ENCODE peak calls at places on chromosomes 2 and 18, in six cellular contexts. M is stimulated activated CD4-positive, alpha-beta T cell treated with anti-CD3 and anti-CD28 coated beads, Interleukin-2, amount 100 ng/mL, for 48 hours; L is astrocyte of the cerebellum; Z is EH; K is GOT3; Q is omental fat pad. F is an unnamed sample.

GRCh38 chr18:70368903-70369302 is 80.1 kb downstream of the SOCS6 start:
- DNase-seq in Q (no peak), M (no peak), Z (peak), L (no peak), K (no peak), F (peak)

GRCh38 chr2:54386993-54387590 is 69.0 kb upstream of the SPTBN1 start:
- DNase-seq in K (no peak), L (peak), M (no peak), Z (peak), Q (no peak), F (peak)

GRCh38 chr2:229231469-229231868 is 39.6 kb downstream of the PID1 start:
- DNase-seq in Z (no peak), K (no peak), M (no peak), Q (no peak), L (no peak), F (no peak)

GRCh38 chr2:196696423-196697073 is 57.0 kb downstream of the CCDC150 start:
- DNase-seq in K (no peak), Q (no peak), M (no peak), Z (peak), L (no peak), F (peak)

GRCh38 chr2:9693138-9693520 is 62.3 kb upstream of the YWHAQ start:
- DNase-seq in K (peak), M (no peak), Q (peak), Z (peak), L (no peak), F (peak)

GRCh38 chr18:70419526-70419925 is 130.7 kb downstream of the SOCS6 start:
- DNase-seq in L (no peak), M (no peak), Q (no peak), Z (peak), K (no peak), F (peak)

GRCh38 chr2:33581857-33582256 is 17.2 kb downstream of the FAM98A start:
- DNase-seq in M (no peak), Z (no peak), Q (no peak), K (no peak), L (no peak), F (no peak)

GRCh38 chr18:36294031-36294430 is 3.5 kb upstream of the FHOD3 start:
- DNase-seq in K (no peak), Q (no peak), L (no peak), M (no peak), Z (peak), F (peak)

GRCh38 chr18:36296591-36297418 is 708 bp upstream of the FHOD3 start:
- DNase-seq in M (no peak), Z (peak), K (peak), L (peak), Q (no peak), F (peak)